ENCODE peak calls at places on chromosomes 6 and 20, in seven cellular contexts. B is left ventricle myocardium inferior; R is endodermal cell; V is heart right ventricle; U is ascending aorta; Z is CD8-positive, alpha-beta T cell; I is heart left ventricle. S is an unnamed sample.

GRCh38 chr6:110307368-110307767 is 50.8 kb downstream of the METTL24 start:
- DNase-seq in B (no peak), V (no peak), R (no peak), Z (no peak), I (no peak), U (no peak), S (no peak)

GRCh38 chr6:17790486-17790885 is 83.8 kb upstream of the NUP153 start:
- DNase-seq in V (no peak), U (no peak), Z (no peak), R (no peak), I (no peak), B (no peak), S (no peak)

GRCh38 chr6:97049254-97050004 is 124.9 kb downstream of the KLHL32 start:
- DNase-seq in R (no peak), B (no peak), V (no peak), U (no peak), I (no peak), Z (no peak), S (no peak)

GRCh38 chr6:125507987-125508655 is 206.4 kb upstream of the HDDC2 start:
- DNase-seq in U (no peak), I (peak; percentile 40), B (no peak), V (peak; percentile 54), R (no peak), Z (no peak), S (no peak)

GRCh38 chr20:59219206-59219605 is 55.6 kb downstream of the ZNF831 start:
- DNase-seq in U (no peak), Z (no peak), B (no peak), V (no peak), R (no peak), I (no peak), S (no peak)

GRCh38 chr6:26156850-26157149 is 69.6 kb downstream of the HFE start:
- DNase-seq in U (no peak), B (no peak), I (no peak), R (no peak), Z (no peak), V (peak; percentile 16), S (no peak)

GRCh38 chr6:151389640-151390275 is 1.6 kb downstream of the ZBTB2 start:
- DNase-seq in Z (no peak), R (no peak), U (no peak), B (peak; percentile 70), V (peak; percentile 80), I (peak; percentile 80), S (peak; percentile 63)

GRCh38 chr6:3617681-3618299 is 133.7 kb downstream of the PXDC1 start:
- DNase-seq in B (no peak), R (peak; percentile 47), V (no peak), U (no peak), Z (peak; percentile 4), I (no peak), S (no peak)

GRCh38 chr20:57844626-57845596 is 135.1 kb upstream of the PMEPA1 start:
- DNase-seq in Z (no peak), R (peak; percentile 49), B (no peak), U (no peak), V (no peak), I (no peak), S (no peak)

GRCh38 chr20:57006411-57007170 is 259.9 kb downstream of the BMP7 start:
- DNase-seq in Z (no peak), U (no peak), I (no peak), B (no peak), V (no peak), R (no peak), S (no peak)

GRCh38 chr6:36033935-36034334 is 6.3 kb downstream of the MAPK14 start:
- DNase-seq in V (no peak), B (no peak), R (no peak), I (no peak), Z (peak; percentile 29), U (no peak), S (no peak)

GRCh38 chr20:16939051-16939450 is 190.9 kb downstream of the OTOR start:
- DNase-seq in U (no peak), B (no peak), R (no peak), Z (no peak), V (no peak), I (no peak), S (no peak)

GRCh38 chr6:2196079-2196679 is 49.2 kb downstream of the GMDS start:
- DNase-seq in R (peak; percentile 49), U (no peak), I (no peak), V (peak; percentile 42), B (no peak), Z (peak; percentile 26), S (no peak)

GRCh38 chr6:165117806-165118205 is 191.6 kb downstream of the C6orf118 start:
- DNase-seq in U (no peak), R (no peak), V (no peak), I (no peak), Z (no peak), B (no peak), S (no peak)

GRCh38 chr20:19909696-19910095 is 107.5 kb upstream of the NAA20 start:
- DNase-seq in U (no peak), B (peak; percentile 84), R (no peak), V (peak; percentile 81), Z (no peak), I (peak; percentile 79), S (peak; percentile 52)

GRCh38 chr20:62818592-62819493 is 2.0 kb downstream of the COL9A3 start:
- DNase-seq in Z (no peak), R (no peak), I (peak; percentile 64), U (no peak), V (peak; percentile 74), B (peak; percentile 76), S (no peak)

GRCh38 chr20:10495173-10495572 is 60.1 kb downstream of the SLX4IP start:
- DNase-seq in R (no peak), U (no peak), V (no peak), B (no peak), I (no peak), Z (no peak), S (no peak)

DNA sequence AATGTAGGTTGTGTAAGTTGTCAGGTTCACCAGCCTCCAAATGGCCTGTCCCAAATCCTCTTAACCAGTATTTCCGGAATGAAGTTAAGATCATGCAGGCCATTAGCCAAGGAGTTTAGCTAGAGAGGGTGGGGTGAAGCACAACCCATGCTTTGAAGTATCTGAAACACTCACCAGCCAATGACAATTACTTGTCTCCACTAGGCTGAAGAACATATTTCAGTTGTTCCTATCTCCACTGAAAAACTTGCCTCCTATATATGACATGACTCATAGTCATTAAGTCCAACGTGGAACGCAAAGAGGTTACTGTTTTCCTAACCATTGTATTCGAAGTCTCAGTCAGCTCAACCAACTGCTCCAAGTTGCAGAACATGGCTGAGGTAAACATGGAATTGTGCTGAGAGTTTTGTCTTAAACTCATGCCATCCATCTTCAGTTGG is 37.4 kb upstream of the TNFAIP3 start:
- DNase-seq in Z (no peak), V (no peak), U (no peak), R (no peak), I (no peak), B (no peak), S (no peak)
- H3K9me3 ChIP-seq in Z (no peaks in the 10 kb centered on the region), V (no peaks in the 10 kb centered on the region), U (no peaks in the 10 kb centered on the region), R (no peaks in the 10 kb centered on the region), I (no peaks in the 10 kb centered on the region), B (peaks cover 6% of the 10 kb centered on the region), S (no peaks in the 10 kb centered on the region)

GRCh38 chr20:49694450-49695071 is 19.1 kb downstream of the B4GALT5 start:
- DNase-seq in B (no peak), U (no peak), V (no peak), R (peak; percentile 80), I (no peak), Z (no peak), S (no peak)
- H3K4me1 ChIP-seq in B (peaks cover 92% of the 10 kb centered on the region), U (peaks cover 22% of the 10 kb centered on the region), V (peaks cover 91% of the 10 kb centered on the region), R (no peaks in the 10 kb centered on the region), I (peaks cover 15% of the 10 kb centered on the region), Z (no peaks in the 10 kb centered on the region), S (peaks cover 36% of the 10 kb centered on the region)

DNA sequence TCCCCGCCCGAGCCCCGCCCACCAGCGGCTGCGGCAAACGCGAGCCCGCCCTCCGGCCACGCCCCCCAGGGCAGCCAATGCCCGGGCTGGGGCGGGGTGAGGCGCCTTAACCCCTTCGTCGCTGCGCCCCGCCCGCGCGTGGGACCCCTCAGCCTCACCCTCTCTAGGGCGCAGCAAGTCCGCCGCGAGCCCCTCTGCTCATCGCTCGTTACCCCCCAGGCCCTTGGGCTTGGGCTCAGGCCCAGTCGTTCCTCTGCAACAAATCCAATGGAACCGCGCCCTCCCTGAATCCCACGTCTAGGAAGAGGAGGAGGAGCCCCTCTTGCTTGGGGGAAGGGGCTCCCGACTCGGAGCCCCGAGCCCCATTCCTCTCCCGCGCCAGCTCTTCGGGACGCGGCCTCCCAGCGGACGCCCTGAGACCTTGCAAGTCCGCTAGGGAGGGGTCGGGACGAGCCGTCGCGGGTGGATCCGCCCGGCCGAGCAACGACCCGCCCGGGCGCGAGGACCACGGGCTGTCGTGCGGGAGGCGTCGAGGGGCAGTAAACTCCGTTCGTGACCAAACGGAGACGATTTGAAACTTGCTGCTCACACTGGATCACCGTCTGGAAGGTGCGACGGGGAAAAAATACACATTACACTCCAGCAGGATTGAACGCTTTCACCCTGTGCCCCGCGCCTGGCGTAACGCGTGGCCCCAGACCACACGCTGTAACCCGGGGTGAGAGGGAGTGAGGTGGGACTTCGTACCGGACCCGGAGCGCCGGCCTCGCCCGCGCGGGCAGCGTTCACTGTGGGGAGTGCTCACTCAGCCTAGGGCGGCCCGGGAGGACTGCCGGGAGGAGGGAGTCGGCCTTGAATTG is 463 bp upstream of the LZTS3 start:
- DNase-seq in B (peak; percentile 93), U (no peak), V (peak; percentile 90), I (peak; percentile 92), Z (peak; percentile 90), R (peak; percentile 97), S (peak; percentile 94)
- TF ChIP-seq CTCF in B (peak; percentile 33), U (peak; percentile 15), V (no peak), I (no peak), Z (no peak), R (peak; percentile 48), S (no peak)

GRCh38 chr6:119126140-119126539 is 47.7 kb upstream of the FAM184A start:
- DNase-seq in B (no peak), Z (no peak), I (no peak), R (no peak), V (no peak), U (no peak), S (no peak)

GRCh38 chr6:119121367-119121766 is 42.9 kb upstream of the FAM184A start:
- DNase-seq in U (no peak), I (no peak), V (no peak), B (no peak), R (no peak), Z (no peak), S (no peak)

GRCh38 chr6:119126826-119127225 is 48.4 kb upstream of the FAM184A start:
- DNase-seq in Z (no peak), I (no peak), B (no peak), U (no peak), V (no peak), R (no peak), S (no peak)

GRCh38 chr6:119127627-119128026 is 49.2 kb upstream of the FAM184A start:
- DNase-seq in V (no peak), U (no peak), B (no peak), Z (no peak), R (no peak), I (no peak), S (no peak)

DNA sequence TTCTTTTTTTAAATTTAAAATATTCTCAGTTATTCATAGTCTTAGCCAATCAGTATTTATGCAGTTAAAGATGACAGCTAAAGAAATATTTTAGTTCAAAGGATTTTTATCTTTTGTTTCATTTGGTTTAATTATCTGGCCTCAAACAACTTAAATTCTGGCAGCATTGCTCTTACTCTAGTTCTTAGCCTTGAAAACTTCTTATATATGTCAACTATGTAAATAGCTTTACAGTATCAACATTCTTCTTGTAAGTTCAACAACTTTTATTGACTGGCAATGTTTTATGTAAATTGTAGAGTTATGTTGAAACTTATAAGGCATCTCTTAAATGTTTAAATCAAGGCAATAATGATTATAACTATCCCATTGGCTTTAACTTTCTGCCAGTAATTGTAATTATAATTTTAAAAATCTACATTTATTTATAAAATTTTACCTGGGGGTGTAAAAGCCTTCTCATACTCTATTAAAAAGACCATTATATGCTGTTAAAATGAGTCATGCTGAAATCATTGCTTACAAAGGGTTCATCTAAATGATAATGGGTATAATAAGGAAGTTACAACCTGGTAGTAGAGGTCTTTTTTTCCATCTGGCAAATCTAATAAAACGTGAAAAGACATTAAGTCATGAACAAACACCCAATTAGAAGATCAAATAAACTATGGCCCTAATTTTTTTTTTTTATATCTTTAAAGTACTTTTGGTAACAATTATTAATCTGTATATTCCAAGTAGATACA is 45.8 kb upstream of the FAM184A start:
- DNase-seq in U (no peak), V (no peak), Z (no peak), R (no peak), B (no peak), I (no peak), S (no peak)
- H3K9me3 ChIP-seq in U (no peaks in the 10 kb centered on the region), V (no peaks in the 10 kb centered on the region), Z (no peaks in the 10 kb centered on the region), R (peaks cover 4% of the 10 kb centered on the region), B (no peaks in the 10 kb centered on the region), I (no peaks in the 10 kb centered on the region), S (no peaks in the 10 kb centered on the region)